ENCODE peak calls at places on chromosome X, in seven cellular contexts. One of them, this sample, is unnamed.
A peak's percentile ranks its signal among the peaks of the same experiment; 100 is the strongest.

GRCh38 chrX:21946925-21947641 is 6.6 kb downstream of the SMS start:
- DNase-seq in SK-N-SH: no peak
- DNase-seq in K562: peak; percentile 40
- DNase-seq in HCT116: no peak
- DNase-seq in GM12878: no peak
- DNase-seq in HepG2: no peak
- DNase-seq in H1: no peak
- DNase-seq in this sample: peak; percentile 51

GRCh38 chrX:20542072-20542471 is 275.4 kb upstream of the RPS6KA3 start:
- DNase-seq in SK-N-SH: no peak
- DNase-seq in K562: no peak
- DNase-seq in HCT116: no peak
- DNase-seq in GM12878: no peak
- DNase-seq in HepG2: no peak
- DNase-seq in H1: no peak
- DNase-seq in this sample: no peak

GRCh38 chrX:63050225-63050624 is 300.9 kb downstream of the SPIN4 start:
- DNase-seq in SK-N-SH: peak; percentile 0
- DNase-seq in K562: no peak
- DNase-seq in HCT116: peak; percentile 1
- DNase-seq in GM12878: peak; percentile 11
- DNase-seq in HepG2: no peak
- DNase-seq in H1: no peak
- DNase-seq in this sample: peak; percentile 2

GRCh38 chrX:146409528-146409927 is 400.0 kb upstream of the CXorf51B start:
- DNase-seq in SK-N-SH: no peak
- DNase-seq in K562: no peak
- DNase-seq in HCT116: no peak
- DNase-seq in GM12878: no peak
- DNase-seq in HepG2: no peak
- DNase-seq in H1: no peak
- DNase-seq in this sample: no peak

GRCh38 chrX:85031505-85031904 is 27.8 kb downstream of the APOOL start:
- DNase-seq in SK-N-SH: no peak
- DNase-seq in K562: no peak
- DNase-seq in HCT116: no peak
- DNase-seq in GM12878: no peak
- DNase-seq in HepG2: no peak
- DNase-seq in H1: no peak
- DNase-seq in this sample: no peak

GRCh38 chrX:154140742-154141141 is 3.3 kb upstream of the OPN1LW start:
- DNase-seq in SK-N-SH: no peak
- DNase-seq in K562: no peak
- DNase-seq in HCT116: no peak
- DNase-seq in GM12878: no peak
- DNase-seq in HepG2: no peak
- DNase-seq in H1: no peak
- DNase-seq in this sample: no peak

GRCh38 chrX:85112270-85112669 is 108.6 kb downstream of the APOOL start:
- DNase-seq in SK-N-SH: no peak
- DNase-seq in K562: peak; percentile 20
- DNase-seq in HCT116: no peak
- DNase-seq in GM12878: no peak
- DNase-seq in HepG2: no peak
- DNase-seq in H1: no peak
- DNase-seq in this sample: no peak

GRCh38 chrX:152810403-152810802 is 20.2 kb downstream of the CETN2 start:
- DNase-seq in SK-N-SH: peak; percentile 64
- DNase-seq in K562: no peak
- DNase-seq in HCT116: no peak
- DNase-seq in GM12878: no peak
- DNase-seq in HepG2: no peak
- DNase-seq in H1: no peak
- DNase-seq in this sample: no peak

GRCh38 chrX:108731144-108731543 is 5.2 kb downstream of the IRS4 start:
- DNase-seq in SK-N-SH: no peak
- DNase-seq in K562: no peak
- DNase-seq in HCT116: no peak
- DNase-seq in GM12878: no peak
- DNase-seq in HepG2: no peak
- DNase-seq in H1: no peak
- DNase-seq in this sample: no peak

GRCh38 chrX:140697618-140698017 is 11.9 kb upstream of the LINC00632 start:
- DNase-seq in SK-N-SH: no peak
- DNase-seq in K562: no peak
- DNase-seq in HCT116: no peak
- DNase-seq in GM12878: no peak
- DNase-seq in HepG2: no peak
- DNase-seq in H1: no peak
- DNase-seq in this sample: no peak

GRCh38 chrX:1443496-1444075 is 9.1 kb downstream of the ASMTL start:
- DNase-seq in SK-N-SH: no peak
- DNase-seq in K562: no peak
- DNase-seq in HCT116: no peak
- DNase-seq in GM12878: no peak
- DNase-seq in HepG2: no peak
- DNase-seq in H1: no peak
- DNase-seq in this sample: no peak

GRCh38 chrX:48468693-48469691 is 1.1 kb downstream of the SLC38A5 start:
- DNase-seq in SK-N-SH: no peak
- DNase-seq in K562: peak; percentile 78
- DNase-seq in HCT116: no peak
- DNase-seq in GM12878: no peak
- DNase-seq in HepG2: no peak
- DNase-seq in H1: no peak
- DNase-seq in this sample: no peak

GRCh38 chrX:10677490-10677889 is 57.1 kb upstream of the MID1 start:
- DNase-seq in SK-N-SH: no peak
- DNase-seq in K562: no peak
- DNase-seq in HCT116: no peak
- DNase-seq in GM12878: no peak
- DNase-seq in HepG2: no peak
- DNase-seq in H1: no peak
- DNase-seq in this sample: no peak

GRCh38 chrX:110748256-110748811 is 47.3 kb downstream of the CHRDL1 start:
- DNase-seq in SK-N-SH: no peak
- DNase-seq in K562: no peak
- DNase-seq in HCT116: no peak
- DNase-seq in GM12878: no peak
- DNase-seq in HepG2: no peak
- DNase-seq in H1: no peak
- DNase-seq in this sample: no peak

GRCh38 chrX:107673933-107674479 is 45.7 kb downstream of the PRPS1 start:
- DNase-seq in SK-N-SH: no peak
- DNase-seq in K562: peak; percentile 69
- DNase-seq in HCT116: no peak
- DNase-seq in GM12878: peak; percentile 79
- DNase-seq in HepG2: no peak
- DNase-seq in H1: no peak
- DNase-seq in this sample: no peak

GRCh38 chrX:48883729-48884128 is 13.8 kb downstream of the TIMM17B start:
- DNase-seq in SK-N-SH: peak; percentile 8
- DNase-seq in K562: no peak
- DNase-seq in HCT116: no peak
- DNase-seq in GM12878: no peak
- DNase-seq in HepG2: no peak
- DNase-seq in H1: no peak
- DNase-seq in this sample: peak; percentile 58

DNA sequence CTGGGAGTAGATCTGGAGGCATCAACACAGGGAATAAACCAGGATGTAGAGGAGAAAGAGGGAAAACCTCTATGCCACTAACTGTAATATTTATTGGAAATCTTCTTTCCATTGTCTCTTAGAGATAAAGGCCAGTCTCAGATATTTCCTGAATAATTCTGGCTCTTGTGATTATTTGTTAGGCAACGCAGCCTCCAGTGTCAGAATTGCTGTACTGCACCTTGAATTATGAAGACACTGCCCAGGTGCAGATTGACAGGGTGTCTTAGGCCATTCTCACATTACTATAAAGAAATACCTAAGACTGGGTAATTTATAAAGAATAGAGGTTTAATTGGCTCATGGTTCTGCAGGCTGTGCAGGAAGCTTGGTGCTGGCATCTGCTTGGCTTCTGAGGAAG is 100.7 kb upstream of the ZDHHC15 start:
- DNase-seq in SK-N-SH: no peak
- DNase-seq in K562: no peak
- DNase-seq in HCT116: no peak
- DNase-seq in GM12878: no peak
- DNase-seq in HepG2: peak; percentile 1
- DNase-seq in H1: no peak
- DNase-seq in this sample: no peak
- TF ChIP-seq JUND in SK-N-SH: no peak
- TF ChIP-seq JUND in K562: no peak
- TF ChIP-seq JUND in HCT116: no peak
- TF ChIP-seq JUND in GM12878: no peak
- TF ChIP-seq JUND in HepG2: no peak
- TF ChIP-seq JUND in H1: no peak
- TF ChIP-seq JUND in this sample: no peak

GRCh38 chrX:116379854-116380253 is 56.6 kb upstream of the SLC6A14 start:
- DNase-seq in SK-N-SH: no peak
- DNase-seq in K562: no peak
- DNase-seq in HCT116: no peak
- DNase-seq in GM12878: no peak
- DNase-seq in HepG2: no peak
- DNase-seq in H1: no peak
- DNase-seq in this sample: no peak
- TF ChIP-seq JUND in SK-N-SH: no peak
- TF ChIP-seq JUND in K562: no peak
- TF ChIP-seq JUND in HCT116: no peak
- TF ChIP-seq JUND in GM12878: no peak
- TF ChIP-seq JUND in HepG2: no peak
- TF ChIP-seq JUND in H1: no peak
- TF ChIP-seq JUND in this sample: no peak

GRCh38 chrX:2499507-2499906 is 1.3 kb downstream of the DHRSX start:
- DNase-seq in SK-N-SH: no peak
- DNase-seq in K562: no peak
- DNase-seq in HCT116: no peak
- DNase-seq in GM12878: no peak
- DNase-seq in HepG2: no peak
- DNase-seq in H1: no peak
- DNase-seq in this sample: no peak

GRCh38 chrX:2498781-2499302 is 1.9 kb downstream of the DHRSX start:
- DNase-seq in SK-N-SH: no peak
- DNase-seq in K562: peak; percentile 43
- DNase-seq in HCT116: no peak
- DNase-seq in GM12878: no peak
- DNase-seq in HepG2: peak; percentile 65
- DNase-seq in H1: no peak
- DNase-seq in this sample: peak; percentile 33

GRCh38 chrX:2500681-2501151 is at the start of the genes DHRSX and ZBED1:
- DNase-seq in SK-N-SH: peak; percentile 90
- DNase-seq in K562: peak; percentile 29
- DNase-seq in HCT116: no peak
- DNase-seq in GM12878: no peak
- DNase-seq in HepG2: no peak
- DNase-seq in H1: no peak
- DNase-seq in this sample: no peak

GRCh38 chrX:2501246-2502102 is 698 bp upstream of the DHRSX start:
- DNase-seq in SK-N-SH: no peak
- DNase-seq in K562: no peak
- DNase-seq in HCT116: no peak
- DNase-seq in GM12878: no peak
- DNase-seq in HepG2: no peak
- DNase-seq in H1: no peak
- DNase-seq in this sample: no peak

DNA sequence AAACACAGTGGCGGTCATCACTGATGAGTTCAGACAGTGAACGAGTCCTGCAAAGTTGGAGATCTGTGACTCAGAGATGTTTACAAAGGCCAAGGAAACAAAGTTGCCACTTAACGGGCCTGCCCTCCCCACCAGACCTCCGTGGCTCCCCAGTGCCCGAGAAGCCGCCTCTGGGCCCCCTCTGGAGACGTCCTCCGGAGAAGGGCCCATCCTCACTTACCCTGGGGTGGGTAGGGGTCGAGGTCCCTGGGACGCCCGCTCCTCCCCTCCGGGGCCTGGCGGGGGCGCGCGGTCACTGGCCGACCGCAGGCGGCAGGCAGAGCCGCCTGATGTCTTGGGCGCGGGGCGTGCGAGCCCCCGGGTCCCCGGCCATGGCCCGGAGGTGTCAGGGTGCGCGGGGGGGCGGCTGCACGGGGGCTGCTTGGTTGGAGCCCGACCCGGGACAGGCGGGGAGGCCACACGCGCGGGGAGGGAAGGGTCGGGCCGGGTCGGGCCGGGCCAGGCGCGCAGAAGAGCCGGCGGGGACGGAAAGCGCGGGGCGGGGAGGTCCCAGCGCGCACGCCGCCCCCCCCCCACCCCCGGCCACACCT is 590 bp downstream of the DHRSX start:
- DNase-seq in SK-N-SH: peak; percentile 84
- DNase-seq in K562: peak; percentile 45
- DNase-seq in HCT116: no peak
- DNase-seq in GM12878: no peak
- DNase-seq in HepG2: peak; percentile 18
- DNase-seq in H1: no peak
- DNase-seq in this sample: no peak
- TF ChIP-seq JUND in SK-N-SH: no peak
- TF ChIP-seq JUND in K562: no peak
- TF ChIP-seq JUND in HCT116: no peak
- TF ChIP-seq JUND in GM12878: no peak
- TF ChIP-seq JUND in HepG2: no peak
- TF ChIP-seq JUND in H1: no peak
- TF ChIP-seq JUND in this sample: no peak

DNA sequence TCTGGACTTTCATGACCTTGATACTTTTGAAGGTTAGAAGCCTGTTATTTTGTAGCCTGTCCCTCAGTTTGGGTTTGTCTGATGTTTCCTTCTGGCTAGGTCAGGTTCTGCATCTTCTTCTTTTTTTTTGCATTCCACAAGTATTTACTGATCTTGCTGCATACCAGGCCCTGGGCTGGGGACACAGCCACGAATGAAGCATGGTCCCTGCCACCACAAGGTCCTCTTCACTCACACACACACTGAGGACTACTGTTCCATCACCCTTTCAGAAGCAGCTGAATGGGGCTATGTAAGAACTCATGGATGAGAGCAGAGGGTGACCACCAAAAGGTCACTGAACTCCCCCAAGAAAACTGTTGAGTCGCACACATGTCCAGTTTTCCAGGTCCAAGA is 39.2 kb downstream of the USP11 start:
- DNase-seq in SK-N-SH: no peak
- DNase-seq in K562: no peak
- DNase-seq in HCT116: no peak
- DNase-seq in GM12878: no peak
- DNase-seq in HepG2: peak; percentile 39
- DNase-seq in H1: no peak
- DNase-seq in this sample: no peak
- TF ChIP-seq JUND in SK-N-SH: no peak
- TF ChIP-seq JUND in K562: no peak
- TF ChIP-seq JUND in HCT116: no peak
- TF ChIP-seq JUND in GM12878: no peak
- TF ChIP-seq JUND in HepG2: no peak
- TF ChIP-seq JUND in H1: no peak
- TF ChIP-seq JUND in this sample: no peak

This sample was measured in T47D.